ENCODE peak calls at places on chromosomes 5 and 9, in six cellular contexts. C is BE2C, P is mammary epithelial cell, X is tibial artery, I is heart right ventricle, U is transverse colon. A is an unnamed sample. For H3K9me3, the result is how much of the 10 kb centered on the place peaks cover.

GRCh38 chr9:129834489-129835127 is 467 bp downstream of the C9orf78 start:
- DNase-seq in C (no peak), P (no peak), X (no peak), I (no peak), U (peak), A (peak)

GRCh38 chr5:147869112-147869511 is 9.4 kb upstream of the SCGB3A2 start:
- DNase-seq in C (no peak), P (no peak), X (no peak), I (no peak), U (no peak), A (no peak)

GRCh38 chr5:126970517-126971017 is 59.8 kb downstream of the MARCHF3 start:
- DNase-seq in C (no peak), P (no peak), X (no peak), I (peak), U (no peak), A (no peak)

GRCh38 chr9:33489070-33489469 is 15.3 kb upstream of the NOL6 start:
- DNase-seq in C (no peak), P (no peak), X (no peak), I (no peak), U (no peak), A (no peak)

GRCh38 chr9:121750259-121750714 is 98.9 kb downstream of the DAB2IP start:
- DNase-seq in C (no peak), P (no peak), X (no peak), I (no peak), U (no peak), A (no peak)

GRCh38 chr5:158054388-158055092 is 195.6 kb upstream of the CLINT1 start:
- DNase-seq in C (no peak), P (no peak), X (no peak), I (no peak), U (no peak), A (no peak)

GRCh38 chr5:180135128-180135955 is 63.8 kb upstream of the RNF130 start:
- DNase-seq in C (no peak), P (peak), X (peak), I (no peak), U (no peak), A (no peak)

GRCh38 chr5:84382363-84383295 is 2.1 kb downstream of the EDIL3 start:
- DNase-seq in C (peak), P (peak), X (peak), I (peak), U (peak), A (no peak)

GRCh38 chr9:110125207-110125751 is 82.7 kb downstream of the C9orf152 start:
- DNase-seq in C (no peak), P (peak), X (peak), I (peak), U (peak), A (no peak)

GRCh38 chr9:35748239-35748857 is 680 bp downstream of the GBA2 start:
- DNase-seq in C (no peak), P (peak), X (no peak), I (no peak), U (no peak), A (no peak)

GRCh38 chr5:66742083-66742895 is 146.1 kb downstream of the MAST4 start:
- DNase-seq in C (no peak), P (no peak), X (no peak), I (peak), U (peak), A (no peak)

GRCh38 chr5:57221049-57221568 is 47.2 kb downstream of the GPBP1 start:
- DNase-seq in C (no peak), P (peak), X (no peak), I (peak), U (no peak), A (no peak)

GRCh38 chr9:94927762-94928158 is 201.3 kb downstream of the AOPEP start:
- DNase-seq in C (peak), P (no peak), X (no peak), I (no peak), U (no peak), A (no peak)

GRCh38 chr5:124519396-124519795 is 227.0 kb downstream of the ZNF608 start:
- DNase-seq in C (no peak), P (peak), X (peak), I (peak), U (no peak), A (no peak)

GRCh38 chr5:148651528-148651927 is 2.8 kb downstream of the HTR4 start:
- DNase-seq in C (no peak), P (no peak), X (no peak), I (no peak), U (no peak), A (no peak)

GRCh38 chr5:129046151-129046550 is 48.4 kb upstream of the ISOC1 start:
- DNase-seq in C (no peak), P (peak), X (no peak), I (no peak), U (no peak), A (no peak)

GRCh38 chr5:56525117-56525516 is 290.2 kb upstream of the MAP3K1 start:
- DNase-seq in C (no peak), P (peak), X (no peak), I (no peak), U (no peak), A (no peak)

GRCh38 chr5:78841767-78842166 is 143.3 kb downstream of the ARSB start:
- DNase-seq in C (no peak), P (no peak), X (no peak), I (no peak), U (no peak), A (no peak)

GRCh38 chr5:83513081-83513480 is 41.5 kb downstream of the VCAN start:
- DNase-seq in C (no peak), P (no peak), X (no peak), I (no peak), U (no peak), A (no peak)

DNA sequence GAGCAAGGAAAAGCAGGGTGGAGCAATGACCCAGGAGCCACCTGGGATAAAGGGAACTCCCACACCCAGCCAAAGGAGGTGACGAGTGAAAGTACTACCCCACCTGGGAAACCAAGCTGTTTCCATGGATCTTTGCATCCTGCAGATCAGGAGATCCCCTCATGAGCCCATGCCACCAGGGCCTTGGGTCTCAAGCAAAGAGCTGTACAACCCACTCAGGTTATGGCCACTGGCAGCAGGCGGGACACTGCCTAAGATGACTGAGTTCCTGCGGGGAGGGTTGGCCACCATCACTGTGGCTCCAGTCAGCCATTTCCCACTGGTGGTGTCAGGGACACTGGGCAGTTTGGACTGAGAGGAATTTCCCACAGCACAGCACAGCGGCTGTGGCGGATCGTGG is 225.7 kb downstream of the CDH9 start:
- DNase-seq in C (no peak), P (no peak), X (no peak), I (no peak), U (no peak), A (no peak)
- H3K9me3 ChIP-seq in C (under half), P (under half), X (under half), I (under half), U (under half), A (under half)

GRCh38 chr5:65100846-65101678 is 332.3 kb downstream of the CWC27 start:
- DNase-seq in C (peak), P (peak), X (peak), I (peak), U (peak), A (peak)
- TF ChIP-seq CTCF in C (peak), P (peak), X (peak), I (peak), U (peak), A (no peak)

DNA sequence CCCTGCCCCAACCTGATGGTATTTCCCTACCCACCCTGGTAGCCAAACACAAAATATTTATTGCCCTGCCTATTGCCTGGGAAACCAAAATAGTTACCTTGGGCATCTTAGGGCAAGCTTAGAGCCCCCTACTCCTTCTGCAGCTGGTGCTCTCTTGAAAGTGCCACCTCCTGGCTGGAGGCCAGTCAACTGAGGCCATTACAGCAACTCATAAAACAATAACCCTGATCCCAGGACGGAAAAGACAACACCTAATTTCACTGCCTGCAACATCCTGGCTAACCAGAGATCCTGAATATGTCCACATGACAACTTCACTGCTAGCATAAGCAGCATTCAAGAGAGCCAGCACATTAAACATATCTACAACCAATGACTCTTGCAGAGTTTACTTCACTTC is 38.7 kb downstream of the MTAP start:
- DNase-seq in C (no peak), P (no peak), X (no peak), I (no peak), U (peak), A (no peak)
- H3K9me3 ChIP-seq in C (under half), P (under half), X (under half), I (under half), U (under half), A (under half)

DNA sequence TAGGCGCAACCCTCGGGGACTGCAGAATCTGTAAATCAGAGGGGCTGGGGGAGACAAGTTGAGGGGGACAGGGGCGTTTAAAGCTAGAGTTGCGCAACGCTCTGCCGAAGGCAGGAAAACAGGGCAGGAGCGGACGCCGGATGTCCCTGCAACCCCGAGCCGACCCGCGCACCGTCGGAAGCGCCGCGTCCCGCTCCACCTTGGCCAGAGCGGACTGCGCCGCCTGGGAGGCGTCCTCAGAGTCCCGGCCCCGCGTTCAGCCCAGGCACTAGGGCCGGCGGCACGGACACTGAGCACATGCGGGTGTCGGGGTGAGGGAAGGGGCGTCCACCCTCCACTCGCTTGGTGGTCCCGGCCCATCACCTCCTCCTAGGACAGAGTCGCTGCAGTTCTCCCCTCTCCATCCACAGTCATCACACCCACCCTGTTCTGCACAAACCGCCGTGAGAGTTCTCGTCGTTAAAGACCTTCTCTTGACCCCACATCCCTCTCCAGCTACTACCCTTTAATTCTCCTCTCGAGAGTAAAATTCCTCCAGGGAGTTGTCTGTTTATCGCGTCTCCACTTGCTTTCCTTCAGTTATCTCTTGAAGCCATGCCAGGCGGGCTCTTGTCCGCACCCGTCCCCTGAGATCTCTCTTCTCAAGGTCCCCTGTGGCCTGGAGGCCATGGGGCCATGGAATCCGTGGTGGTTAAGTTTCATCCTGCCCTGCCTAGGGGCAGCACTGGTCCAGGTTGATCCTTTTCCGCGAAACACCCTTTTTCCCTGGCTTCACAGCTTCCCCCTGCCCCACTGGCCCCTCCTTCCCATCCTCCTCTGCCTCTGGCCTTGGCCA is 826 bp upstream of the PDLIM7 start:
- DNase-seq in C (peak), P (peak), X (no peak), I (no peak), U (peak), A (no peak)
- TF ChIP-seq CTCF in C (no peak), P (no peak), X (no peak), I (no peak), U (no peak), A (no peak)

DNA sequence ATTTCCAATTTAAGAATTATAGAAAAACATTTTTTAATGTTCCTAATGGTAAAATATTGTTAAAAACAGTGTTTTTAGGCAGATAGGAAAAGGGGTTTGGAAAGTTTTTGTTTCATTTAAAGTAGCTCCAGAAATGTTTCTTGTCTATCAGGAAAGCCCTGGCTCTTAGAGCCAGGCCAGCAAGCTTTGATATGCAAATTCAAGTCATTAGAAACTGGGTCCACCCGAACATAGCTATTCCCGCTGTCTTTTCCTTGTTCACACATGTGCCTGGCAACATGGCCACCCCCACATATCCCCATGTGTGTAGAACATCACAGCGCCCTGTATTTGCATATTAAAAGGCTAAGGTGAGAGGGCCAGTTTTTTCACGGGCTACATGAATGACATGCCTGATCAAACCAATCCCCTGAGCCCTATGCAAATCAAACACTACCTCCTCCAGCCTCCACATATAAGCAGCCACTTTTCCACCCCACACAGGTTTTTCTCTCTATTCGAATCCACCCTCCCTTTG is 925.3 kb upstream of the CDH10 start:
- DNase-seq in C (no peak), P (no peak), X (no peak), I (no peak), U (no peak), A (no peak)
- H3K9me3 ChIP-seq in C (under half), P (under half), X (under half), I (under half), U (under half), A (under half)

GRCh38 chr9:136578915-136579637 is 33.2 kb upstream of the NOTCH1 start:
- DNase-seq in C (no peak), P (peak), X (no peak), I (no peak), U (no peak), A (no peak)
- TF ChIP-seq CTCF in C (no peak), P (peak), X (no peak), I (no peak), U (no peak), A (no peak)